ENCODE peak calls at places on chromosomes 16 and 17, in eight cellular contexts. Q is sciatic nerve, J is pancreas, X is DND-41, I is natural killer cell, C is Right ventricle myocardium superior, U is T-cell, N is A549. B is an unnamed sample.

GRCh38 chr17:17738901-17739300 is 57.6 kb downstream of the RAI1 start:
- ATAC-seq in Q (peak; percentile 14), J (peak; percentile 42), X (no peak), I (no peak), C (peak; percentile 69), U (no peak), N (peak; percentile 36), B (peak; percentile 4)

GRCh38 chr17:15392326-15392739 is 50.9 kb upstream of the TEKT3 start:
- ATAC-seq in Q (no peak), J (no peak), X (no peak), I (no peak), C (peak; percentile 81), U (no peak), N (peak; percentile 58), B (peak; percentile 78)

GRCh38 chr17:8956521-8956920 is 9.0 kb downstream of the PIK3R5 start:
- ATAC-seq in Q (no peak), J (no peak), X (no peak), I (no peak), C (no peak), U (no peak), N (no peak), B (no peak)

GRCh38 chr16:90009172-90009899 is 9.9 kb downstream of the DBNDD1 start:
- ATAC-seq in Q (peak; percentile 28), J (peak; percentile 11), X (peak; percentile 31), I (peak; percentile 19), C (no peak), U (peak; percentile 39), N (no peak), B (no peak)

GRCh38 chr17:63634163-63634562 is 11.9 kb downstream of the MAP3K3 start:
- ATAC-seq in Q (peak; percentile 57), J (peak; percentile 31), X (no peak), I (no peak), C (peak; percentile 43), U (no peak), N (no peak), B (no peak)

GRCh38 chr17:16939606-16940115 is 32.3 kb downstream of the TNFRSF13B start:
- ATAC-seq in Q (no peak), J (no peak), X (no peak), I (no peak), C (no peak), U (no peak), N (no peak), B (no peak)

GRCh38 chr17:57885148-57885915 is 35.5 kb upstream of the MRPS23 start:
- ATAC-seq in Q (no peak), J (no peak), X (no peak), I (no peak), C (no peak), U (no peak), N (no peak), B (no peak)

GRCh38 chr16:83925095-83925905 is 26.4 kb downstream of the MLYCD start:
- ATAC-seq in Q (no peak), J (no peak), X (no peak), I (no peak), C (no peak), U (no peak), N (no peak), B (no peak)

GRCh38 chr16:3490911-3491629 is 4.2 kb downstream of the C16orf90 start:
- ATAC-seq in Q (no peak), J (peak; percentile 35), X (peak; percentile 10), I (no peak), C (peak; percentile 14), U (no peak), N (peak; percentile 7), B (peak; percentile 4)

GRCh38 chr16:87572959-87573358 is 29.3 kb upstream of the JPH3 start:
- ATAC-seq in Q (no peak), J (no peak), X (no peak), I (no peak), C (no peak), U (no peak), N (no peak), B (no peak)

GRCh38 chr16:10387378-10387681 is 1.5 kb downstream of the ATF7IP2 start:
- ATAC-seq in Q (no peak), J (no peak), X (no peak), I (no peak), C (no peak), U (no peak), N (no peak), B (no peak)

GRCh38 chr17:78379134-78379497 is 667 bp downstream of the PGS1 start:
- ATAC-seq in Q (no peak), J (peak; percentile 6), X (peak; percentile 37), I (no peak), C (no peak), U (no peak), N (no peak), B (no peak)

GRCh38 chr16:82360024-82360783 is 190.2 kb upstream of the MPHOSPH6 start:
- ATAC-seq in Q (no peak), J (no peak), X (no peak), I (no peak), C (peak; percentile 56), U (no peak), N (no peak), B (no peak)

GRCh38 chr17:5587431-5588032 is 3.2 kb upstream of the NLRP1 start:
- ATAC-seq in Q (no peak), J (peak; percentile 79), X (peak; percentile 25), I (no peak), C (peak; percentile 45), U (no peak), N (peak; percentile 60), B (peak; percentile 57)

GRCh38 chr17:77475012-77475976 is 334.5 kb downstream of the SEC14L1 start:
- ATAC-seq in Q (no peak), J (no peak), X (peak; percentile 75), I (peak; percentile 74), C (no peak), U (peak; percentile 49), N (no peak), B (peak; percentile 20)

GRCh38 chr17:45834471-45835396 is 9.9 kb upstream of the SPPL2C start:
- ATAC-seq in Q (no peak), J (no peak), X (no peak), I (no peak), C (no peak), U (no peak), N (peak; percentile 48), B (no peak)

GRCh38 chr17:31457391-31458234 is 66.1 kb downstream of the RAB11FIP4 start:
- ATAC-seq in Q (no peak), J (no peak), X (no peak), I (no peak), C (no peak), U (no peak), N (no peak), B (no peak)

GRCh38 chr16:4487955-4488481 is 11.8 kb downstream of the HMOX2 start:
- ATAC-seq in Q (peak; percentile 16), J (peak; percentile 73), X (peak; percentile 29), I (peak; percentile 40), C (peak; percentile 10), U (peak; percentile 38), N (no peak), B (peak; percentile 69)

B was measured in SK-N-SH treated with all-trans-retinoic acid at 6 μM for 48 hours.